ENCODE peak calls at places on chromosome 9, in four cellular contexts. S is activated T-helper 1 cell treated with anti-CD3 and anti-CD28 coated beads, Interleukin-2, amount 50 U/mL, for 16 hours; V is A549; Z is cerebellar nuclear complex. R is an unnamed sample.

GRCh38 chr9:5953743-5954707 is 61.4 kb downstream of the RANBP6 start:
- DNase-seq in S (no peak), V (no peak), Z (no peak), R (no peak)

GRCh38 chr9:82404484-82405280 is 416.1 kb downstream of the SPATA31D1 start:
- DNase-seq in S (no peak), V (no peak), Z (no peak), R (peak; percentile 8)

GRCh38 chr9:4435197-4435596 is 55.1 kb upstream of the SLC1A1 start:
- DNase-seq in S (no peak), V (no peak), Z (no peak), R (peak; percentile 76)

GRCh38 chr9:5510991-5511390 is 660 bp downstream of the PDCD1LG2 start:
- DNase-seq in S (no peak), V (no peak), Z (no peak), R (no peak)

GRCh38 chr9:89189215-89189614 is 10.6 kb upstream of the SHC3 start:
- DNase-seq in S (no peak), V (no peak), Z (no peak), R (no peak)

GRCh38 chr9:123417289-123418051 is 61.5 kb downstream of the CRB2 start:
- DNase-seq in S (no peak), V (no peak), Z (no peak), R (no peak)

GRCh38 chr9:7003876-7004275 is 246.1 kb downstream of the KDM4C start:
- DNase-seq in S (no peak), V (no peak), Z (no peak), R (no peak)

GRCh38 chr9:112112519-112112918 is 62.6 kb downstream of the SUSD1 start:
- DNase-seq in S (no peak), V (peak; percentile 74), Z (no peak), R (peak; percentile 21)

GRCh38 chr9:137280478-137281344 is 3.2 kb downstream of the TOR4A start:
- DNase-seq in S (no peak), V (no peak), Z (no peak), R (no peak)

GRCh38 chr9:35397216-35397698 is 92.7 kb upstream of the RUSC2 start:
- DNase-seq in S (no peak), V (no peak), Z (no peak), R (no peak)

GRCh38 chr9:107112707-107113243 is 170.3 kb upstream of the RAD23B start:
- DNase-seq in S (no peak), V (no peak), Z (no peak), R (no peak)

GRCh38 chr9:136978073-136978864 is 965 bp downstream of the PTGDS start:
- DNase-seq in S (peak; percentile 65), V (peak; percentile 95), Z (no peak), R (no peak)

GRCh38 chr9:126326228-126327015 is at the start of gene MVB12B:
- DNase-seq in S (peak; percentile 36), V (peak; percentile 58), Z (no peak), R (no peak)

GRCh38 chr9:1837453-1838084 is 177.6 kb upstream of the SMARCA2 start:
- DNase-seq in S (no peak), V (peak; percentile 25), Z (no peak), R (peak; percentile 12)

GRCh38 chr9:108885643-108886348 is 23.7 kb downstream of the ACTL7A start:
- DNase-seq in S (no peak), V (peak; percentile 52), Z (no peak), R (peak; percentile 35)

GRCh38 chr9:137301086-137301947 is 754 bp downstream of the NRARP start:
- DNase-seq in S (no peak), V (no peak), Z (no peak), R (no peak)

GRCh38 chr9:100227636-100228035 is 125.1 kb downstream of the TEX10 start:
- DNase-seq in S (no peak), V (no peak), Z (no peak), R (no peak)

GRCh38 chr9:110029422-110029814 is 178.5 kb downstream of the C9orf152 start:
- DNase-seq in S (no peak), V (peak; percentile 23), Z (no peak), R (peak; percentile 62)

GRCh38 chr9:133986061-133986460 is 6.1 kb downstream of the VAV2 start:
- DNase-seq in S (no peak), V (no peak), Z (no peak), R (no peak)

GRCh38 chr9:87479801-87480201 is 17.9 kb upstream of the DAPK1 start:
- DNase-seq in S (no peak), V (no peak), Z (no peak), R (no peak)